ENCODE peak calls at places on chromosome 17, in five cellular contexts. W, X, E, L and P are unnamed samples.

GRCh38 chr17:680554-680953 is 34.1 kb downstream of the VPS53 start:
- DNase-seq in L (no peak), W (no peak), E (no peak), X (no peak), P (no peak)

GRCh38 chr17:64950871-64951270 is 31.6 kb upstream of the LRRC37A3 start:
- DNase-seq in L (no peak), X (no peak), E (no peak), W (no peak), P (no peak)

GRCh38 chr17:55237268-55237667 is 27.5 kb upstream of the HLF start:
- DNase-seq in X (no peak), W (no peak), L (no peak), E (peak; percentile 1), P (no peak)

GRCh38 chr17:8161289-8162231 is 1.2 kb downstream of the VAMP2 start:
- DNase-seq in E (no peak), X (no peak), L (no peak), W (no peak), P (no peak)

GRCh38 chr17:74031314-74032080 is 172.0 kb upstream of the RPL38 start:
- DNase-seq in E (no peak), L (no peak), X (no peak), W (no peak), P (no peak)

GRCh38 chr17:74916851-74917199 is 6.2 kb downstream of the USH1G start:
- DNase-seq in L (no peak), X (no peak), W (no peak), E (no peak), P (no peak)

GRCh38 chr17:67608691-67609090 is 109.0 kb upstream of the NOL11 start:
- DNase-seq in L (no peak), X (peak; percentile 42), W (no peak), E (peak; percentile 35), P (no peak)

GRCh38 chr17:31050948-31051347 is 43.8 kb upstream of the NF1 start:
- DNase-seq in E (no peak), W (no peak), X (no peak), L (no peak), P (no peak)

GRCh38 chr17:31321481-31321880 is at the start of gene EVI2A:
- DNase-seq in E (peak; percentile 92), W (no peak), X (no peak), L (no peak), P (peak; percentile 36)

GRCh38 chr17:55584861-55585260 is 73.6 kb upstream of the SMIM36 start:
- DNase-seq in E (no peak), X (no peak), L (no peak), W (no peak), P (no peak)

DNA sequence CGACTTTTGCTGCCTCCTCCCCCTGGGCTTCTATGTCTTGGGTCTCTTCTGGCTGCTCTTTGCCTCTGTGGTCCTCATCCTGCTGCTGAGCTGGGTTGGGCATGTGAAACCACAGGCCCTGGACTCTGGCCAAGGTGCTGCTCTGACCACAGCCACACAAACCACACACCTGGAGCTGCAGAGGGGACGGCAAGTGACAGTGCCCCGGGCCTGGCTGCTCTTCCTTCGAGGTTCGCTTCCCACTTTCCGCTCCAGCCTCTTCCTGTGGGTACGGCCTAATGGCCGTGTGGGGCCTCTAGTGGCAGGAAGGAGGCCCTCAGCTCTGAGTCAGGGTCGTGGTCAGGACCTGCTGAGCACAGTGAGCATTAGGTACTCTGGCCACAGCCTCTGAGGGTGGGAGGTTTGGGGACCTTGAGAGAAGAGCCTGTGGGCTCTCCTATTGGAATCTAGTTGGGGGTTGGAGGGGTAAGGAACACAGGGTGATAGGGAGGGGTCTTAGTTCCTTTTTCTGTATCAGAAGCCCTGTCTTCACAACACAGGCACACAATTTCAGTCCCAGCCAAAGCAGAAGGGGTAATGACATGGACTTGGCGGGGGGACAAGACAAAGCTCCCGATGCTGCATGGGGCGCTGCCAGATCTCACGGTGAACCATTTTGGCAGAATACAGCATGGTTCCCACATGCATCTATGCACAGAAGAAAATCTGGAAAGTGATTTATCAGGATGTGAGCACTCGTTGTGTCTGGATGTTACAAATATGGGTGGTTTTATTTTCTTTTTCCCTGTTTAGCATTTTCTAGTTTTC is 2.3 kb downstream of the GP1BA start:
- DNase-seq in X (no peak), E (peak; percentile 55), L (no peak), W (no peak), P (no peak)
- TF ChIP-seq CTCF in X (peak; percentile 47), E (peak; percentile 47), L (no peak), W (no peak), P (no peak)

GRCh38 chr17:4789701-4789950 is 862 bp downstream of the GLTPD2 start:
- DNase-seq in X (no peak), L (no peak), E (no peak), W (no peak), P (no peak)
- TF ChIP-seq CTCF in X (no peak), L (no peak), E (no peak), W (no peak), P (no peak)

GRCh38 chr17:71765437-71765836 is 355.4 kb upstream of the SOX9 start:
- DNase-seq in W (no peak), X (no peak), E (no peak), L (no peak), P (no peak)

GRCh38 chr17:71762526-71762925 is 358.3 kb upstream of the SOX9 start:
- DNase-seq in W (no peak), X (no peak), E (no peak), L (no peak), P (no peak)

GRCh38 chr17:71759422-71760060 is 361.3 kb upstream of the SOX9 start:
- DNase-seq in L (no peak), W (no peak), E (no peak), X (peak; percentile 39), P (no peak)

GRCh38 chr17:71760062-71760720 is 360.6 kb upstream of the SOX9 start:
- DNase-seq in X (peak; percentile 49), W (no peak), E (peak; percentile 22), L (no peak), P (no peak)

DNA sequence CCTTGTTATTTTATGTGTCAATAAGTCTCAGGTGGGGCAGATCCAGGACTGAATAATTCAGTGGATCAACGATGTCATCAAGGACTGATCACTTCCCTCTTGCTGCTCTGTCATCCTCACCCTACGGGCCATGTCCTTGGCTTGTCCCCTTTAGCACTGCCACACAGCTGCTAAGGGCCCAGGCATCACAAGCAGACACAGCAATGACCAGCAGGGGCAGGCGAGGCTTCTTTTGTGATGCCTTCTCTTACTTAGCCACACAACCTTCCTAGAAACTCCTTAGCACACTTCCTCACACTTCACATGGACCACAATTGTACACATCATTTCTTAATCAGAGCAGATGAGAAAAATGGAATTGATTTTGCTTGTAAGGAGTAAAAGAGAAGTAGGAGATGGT is 356.3 kb upstream of the SOX9 start:
- DNase-seq in W (no peak), X (no peak), L (no peak), E (no peak), P (peak; percentile 30)
- TF ChIP-seq CTCF in W (no peak), X (peak; percentile 36), L (no peak), E (peak; percentile 9), P (peak; percentile 26)

DNA sequence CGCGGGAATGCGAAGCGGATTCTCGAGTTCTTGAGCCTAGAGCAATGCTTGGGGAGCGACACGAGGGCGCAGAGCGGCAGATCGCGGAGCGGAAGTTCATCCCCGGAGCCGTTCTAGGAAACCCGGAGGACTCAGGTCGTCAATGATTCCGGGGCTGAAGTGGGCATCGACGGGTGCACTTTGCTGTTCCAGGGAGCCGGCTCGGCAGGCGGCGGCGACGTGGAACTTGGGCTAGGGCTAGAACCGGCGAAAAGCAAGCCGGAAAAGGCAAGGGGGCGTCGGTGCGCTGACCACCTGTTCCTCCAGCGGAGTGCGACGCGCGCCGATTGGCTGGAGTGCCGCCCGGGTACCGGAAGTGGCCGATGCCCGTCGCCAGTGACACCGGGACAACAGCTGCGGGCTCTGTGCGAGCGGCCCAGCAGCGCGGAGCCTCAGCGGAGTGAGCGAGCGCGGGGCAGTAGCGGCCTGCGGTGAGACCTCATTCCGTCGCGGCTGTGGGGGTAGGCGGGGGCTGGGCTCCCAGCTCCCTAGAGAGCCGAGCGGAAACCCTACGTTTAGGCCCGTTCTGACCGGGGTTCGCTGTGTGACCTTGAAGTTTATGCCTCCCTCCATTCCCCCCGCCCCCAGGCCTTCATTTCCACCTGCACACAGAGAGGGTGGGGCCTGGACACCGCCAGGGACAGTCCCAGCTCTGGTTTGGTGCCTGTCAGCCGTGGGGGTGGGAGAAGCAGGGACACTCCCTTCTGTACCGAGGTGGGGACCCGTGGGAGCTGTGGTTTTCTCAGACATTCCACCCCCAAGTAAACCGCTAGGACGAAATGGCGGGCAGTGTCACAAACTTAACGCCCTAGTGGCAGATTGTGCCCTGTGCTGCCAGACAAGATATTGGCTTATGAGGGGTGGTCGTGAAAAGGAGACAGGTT is at the start of gene ZFP3:
- DNase-seq in X (peak; percentile 24), L (peak; percentile 89), W (peak; percentile 69), E (peak; percentile 80), P (peak; percentile 88)
- TF ChIP-seq CTCF in X (peak; percentile 4), L (no peak), W (no peak), E (no peak), P (no peak)

DNA sequence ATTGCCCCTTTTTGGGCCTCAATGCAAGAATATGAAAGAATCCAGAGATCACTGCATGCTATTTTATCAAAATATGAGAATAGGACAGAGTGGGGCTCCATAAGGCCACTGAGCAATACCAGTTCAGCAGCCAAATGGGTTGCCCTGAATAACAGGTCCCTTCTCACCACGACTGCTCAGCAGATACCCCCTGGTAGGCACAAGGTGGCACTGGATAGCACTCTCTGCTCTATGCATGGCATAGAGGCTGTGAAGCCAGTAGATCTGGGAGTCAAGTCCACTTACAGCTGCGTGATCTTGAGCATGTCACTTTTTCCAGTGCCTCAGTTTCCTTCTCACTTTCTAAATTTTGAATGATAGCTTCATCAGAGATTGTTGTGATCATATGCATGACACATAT is 84.7 kb upstream of the ASIC2 start:
- DNase-seq in E (no peak), L (no peak), W (no peak), X (no peak), P (no peak)
- TF ChIP-seq CTCF in E (no peak), L (no peak), W (no peak), X (no peak), P (no peak)

GRCh38 chr17:38749222-38750043 is 1.3 kb upstream of the PCGF2 start:
- DNase-seq in L (peak; percentile 73), X (no peak), W (peak; percentile 95), E (peak; percentile 60), P (peak; percentile 93)
- TF ChIP-seq CTCF in L (no peak), X (no peak), W (no peak), E (no peak), P (no peak)

GRCh38 chr17:56593741-56594527 is 435 bp downstream of the NOG start:
- DNase-seq in W (peak; percentile 14), E (peak; percentile 51), X (no peak), L (peak; percentile 52), P (peak; percentile 29)
- TF ChIP-seq CTCF in W (no peak), E (no peak), X (no peak), L (no peak), P (no peak)

DNA sequence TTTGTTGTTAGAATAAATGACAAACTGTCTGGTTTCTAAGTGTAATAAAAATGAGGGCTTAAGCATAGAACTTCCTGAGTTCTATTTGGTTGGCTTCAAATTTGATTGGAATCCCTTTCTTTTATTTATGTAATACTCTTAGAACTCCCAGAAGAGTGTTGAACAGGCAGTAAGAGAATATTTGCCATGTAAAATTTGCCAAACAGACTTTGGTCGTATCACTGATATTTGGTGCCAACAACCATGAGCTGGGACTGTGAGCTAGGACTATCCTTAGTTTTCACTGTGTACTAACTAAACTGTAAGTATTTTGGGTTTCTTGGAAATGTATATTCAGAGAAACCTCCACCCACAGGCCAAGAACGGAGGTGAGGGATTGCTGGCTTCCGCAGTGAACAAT is 971.2 kb upstream of the SOX9 start:
- DNase-seq in L (no peak), E (no peak), W (no peak), X (no peak), P (no peak)
- TF ChIP-seq CTCF in L (no peak), E (no peak), W (no peak), X (no peak), P (no peak)